ENCODE peak calls at places on chromosomes 13 and 19, in six cellular contexts. V is HepG2, X is A549, R is GM12878, Y is upper lobe of left lung, A is K562. F is an unnamed sample.

GRCh38 chr13:42762251-42762650 is 19.1 kb upstream of the FAM216B start:
- ATAC-seq in V (no peak), R (no peak), Y (no peak), A (no peak), X (no peak), F (no peak)

GRCh38 chr19:5691205-5691929 is 1.3 kb downstream of the RPL36 start:
- ATAC-seq in A (peak; percentile 8), X (no peak), V (no peak), Y (no peak), R (no peak), F (no peak)

GRCh38 chr13:93505104-93505952 is 278.7 kb downstream of the GPC6 start:
- ATAC-seq in A (no peak), Y (peak; percentile 38), X (no peak), R (no peak), V (peak; percentile 91), F (no peak)

GRCh38 chr13:68506888-68507551 is 1276.9 kb upstream of the PCDH9 start:
- ATAC-seq in Y (peak; percentile 12), A (no peak), V (peak; percentile 27), R (peak; percentile 16), X (no peak), F (no peak)

GRCh38 chr13:53137777-53138176 is 109.2 kb downstream of the OLFM4 start:
- ATAC-seq in R (no peak), Y (peak; percentile 72), V (no peak), X (no peak), A (no peak), F (peak; percentile 82)

GRCh38 chr19:4724252-4724514 is 541 bp upstream of the DPP9 start:
- ATAC-seq in R (no peak), X (peak; percentile 35), V (no peak), A (peak; percentile 36), Y (peak; percentile 27), F (peak; percentile 42)

GRCh38 chr13:23980160-23980551 is 82.9 kb upstream of the C1QTNF9B start:
- ATAC-seq in Y (peak; percentile 94), R (peak; percentile 96), X (peak; percentile 81), V (peak; percentile 89), A (peak; percentile 77), F (peak; percentile 88)

GRCh38 chr13:24386816-24387708 is 77.7 kb downstream of the C1QTNF9 start:
- ATAC-seq in R (peak; percentile 41), V (no peak), Y (no peak), A (no peak), X (no peak), F (no peak)

GRCh38 chr13:36981156-36981743 is 17.9 kb downstream of the ALG5 start:
- ATAC-seq in X (no peak), V (peak; percentile 56), Y (no peak), R (peak; percentile 74), A (peak; percentile 45), F (no peak)

GRCh38 chr19:14183741-14184395 is 22.1 kb downstream of the ADGRL1 start:
- ATAC-seq in X (no peak), V (peak; percentile 29), Y (no peak), R (no peak), A (no peak), F (no peak)

GRCh38 chr19:16749326-16749725 is 29.7 kb downstream of the NWD1 start:
- ATAC-seq in A (no peak), Y (no peak), V (no peak), X (no peak), R (no peak), F (no peak)

GRCh38 chr13:65940720-65941119 is 1289.4 kb downstream of the PCDH9 start:
- ATAC-seq in X (no peak), A (no peak), R (no peak), V (no peak), Y (no peak), F (no peak)
- TF ChIP-seq EP300 in X (no peak), A (no peak), R (no peak), V (no peak), Y (no peak), F (no peak)

DNA sequence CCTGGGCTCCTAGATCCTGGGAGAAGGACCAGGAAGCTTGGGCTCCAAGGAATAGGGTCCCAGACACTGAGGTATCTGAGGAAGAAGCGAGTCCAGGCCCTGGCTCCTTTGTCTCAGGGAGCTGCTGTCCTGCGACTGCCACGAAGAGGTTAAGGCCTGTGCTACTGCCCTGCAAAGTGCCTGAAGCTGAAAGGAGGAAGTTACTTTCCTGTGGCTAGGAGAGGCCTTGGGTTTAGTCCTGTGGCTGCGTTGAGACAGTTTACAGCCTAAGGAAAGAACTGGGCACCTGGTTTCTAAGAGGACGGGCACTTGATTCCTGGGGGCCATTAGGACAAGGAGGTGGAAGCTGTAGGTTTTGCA is 2.8 kb downstream of the MYADM start:
- ATAC-seq in A (peak; percentile 30), R (no peak), X (no peak), V (no peak), Y (no peak), F (no peak)
- TF ChIP-seq POLR2A in A (peak; percentile 39), R (no peak), X (no peak), V (peak; percentile 49), Y (no peak), F (no peak)

DNA sequence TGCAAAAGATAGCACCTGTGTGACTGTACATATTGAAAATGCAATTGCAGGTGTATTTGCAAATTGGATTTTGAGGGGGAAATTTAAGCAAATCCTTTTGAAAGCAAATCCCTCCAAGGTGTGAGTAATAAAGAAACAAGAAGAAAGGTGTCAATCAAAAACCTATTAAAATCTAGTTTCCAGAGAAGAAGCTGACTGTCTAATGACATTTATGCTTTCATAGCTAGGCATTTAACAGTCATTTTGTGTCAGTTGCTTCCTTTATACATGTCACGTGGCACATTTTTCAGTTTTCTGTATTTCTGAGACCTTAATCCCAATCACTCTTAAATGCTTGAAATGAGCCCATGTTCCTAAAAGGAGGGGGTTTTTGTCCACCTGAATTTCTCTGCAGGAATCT is 42.8 kb downstream of the KLF5 start:
- ATAC-seq in X (no peak), A (no peak), R (no peak), V (no peak), Y (no peak), F (no peak)
- TF ChIP-seq EP300 in X (no peak), A (no peak), R (no peak), V (no peak), Y (no peak), F (no peak)

GRCh38 chr19:41910992-41911888 is 17.0 kb downstream of the ERFL start:
- ATAC-seq in Y (no peak), R (no peak), X (no peak), V (no peak), A (no peak), F (no peak)

GRCh38 chr19:41912899-41913475 is 15.3 kb downstream of the ERFL start:
- ATAC-seq in A (peak; percentile 60), R (peak; percentile 47), Y (peak; percentile 14), V (peak; percentile 51), X (peak; percentile 17), F (no peak)

GRCh38 chr19:41910240-41910991 is 17.8 kb downstream of the ERFL start:
- ATAC-seq in A (no peak), R (no peak), V (no peak), Y (no peak), X (no peak), F (no peak)

GRCh38 chr19:41913476-41914190 is 14.6 kb downstream of the ERFL start:
- ATAC-seq in A (no peak), X (peak; percentile 0), V (peak; percentile 18), R (peak; percentile 20), Y (no peak), F (no peak)

DNA sequence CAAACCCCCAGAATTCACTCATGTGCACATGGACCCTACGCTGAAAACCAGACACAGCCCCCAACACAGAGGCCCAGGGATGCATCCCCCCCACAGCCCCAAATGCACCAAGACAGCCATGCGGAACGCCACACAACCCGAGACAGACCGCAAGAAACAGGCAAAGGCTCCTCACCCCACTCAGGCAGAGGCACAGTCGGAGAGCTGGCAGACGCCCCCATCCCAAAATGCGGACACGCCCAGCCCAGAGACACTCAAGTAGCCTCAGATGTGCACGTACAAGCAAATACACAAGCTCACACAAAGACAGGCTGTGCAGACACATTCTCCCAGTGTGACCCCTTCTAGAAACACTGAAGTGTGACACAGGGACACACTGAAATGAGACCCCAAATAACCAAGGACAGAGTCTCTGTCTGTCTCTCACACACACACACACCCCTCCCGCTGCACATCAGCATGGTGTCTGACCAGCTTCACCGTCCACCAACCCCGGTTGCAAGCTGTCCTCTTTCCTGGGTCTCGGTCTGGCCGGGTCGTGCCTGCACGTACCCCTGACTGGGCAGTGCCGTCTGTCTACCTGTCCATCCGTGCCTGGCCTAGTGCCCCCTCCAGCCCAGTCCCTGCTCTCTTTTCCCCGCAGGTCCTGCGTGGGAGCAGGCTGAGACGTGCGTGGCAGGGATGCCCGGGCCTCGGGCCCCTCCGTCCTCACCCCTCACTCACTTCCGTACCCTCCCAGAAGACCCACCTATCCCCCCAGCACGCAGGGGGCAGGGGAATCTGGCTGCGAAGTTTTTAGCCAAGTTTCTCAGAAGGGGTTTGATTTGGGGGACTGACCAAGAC is 16.1 kb downstream of the ERFL start:
- ATAC-seq in A (peak; percentile 10), X (peak; percentile 1), R (peak; percentile 6), Y (peak; percentile 2), V (peak; percentile 8), F (no peak)
- TF ChIP-seq POLR2A in A (no peak), X (no peak), R (peak; percentile 46), Y (no peak), V (no peak), F (no peak)

F was measured in gastroesophageal sphincter.